ENCODE peak calls at places on chromosomes 5 and 9, in ten cellular contexts. W is WERI-Rb-1, R is endothelial cell, C is AG10803, J is left ventricle myocardium inferior, M is Calu3, A is MM.1S, H is AG04449, G is astrocyte of the spinal cord, Y is AG04450. N is an unnamed sample.

GRCh38 chr5:176742246-176743105 is 67.9 kb upstream of the UNC5A start:
- DNase-seq in W (no peak), R (peak; percentile 2), C (no peak), J (no peak), M (no peak), A (no peak), H (no peak), G (no peak), Y (no peak), N (no peak)

GRCh38 chr5:14728109-14728938 is 63.8 kb downstream of the OTULIN start:
- DNase-seq in W (no peak), R (peak; percentile 40), C (no peak), J (no peak), M (peak; percentile 55), A (no peak), H (no peak), G (no peak), Y (no peak), N (peak; percentile 21)

GRCh38 chr9:82148849-82149544 is 160.4 kb downstream of the SPATA31D1 start:
- DNase-seq in W (no peak), R (no peak), C (peak; percentile 94), J (no peak), M (no peak), A (no peak), H (peak; percentile 80), G (peak; percentile 71), Y (peak; percentile 36), N (no peak)

GRCh38 chr9:123344273-123345096 is 11.5 kb upstream of the CRB2 start:
- DNase-seq in W (no peak), R (no peak), C (no peak), J (no peak), M (no peak), A (no peak), H (no peak), G (no peak), Y (no peak), N (no peak)

GRCh38 chr9:18142964-18143363 is 331.0 kb upstream of the ADAMTSL1 start:
- DNase-seq in W (no peak), R (peak; percentile 17), C (no peak), J (no peak), M (peak; percentile 4), A (no peak), H (no peak), G (no peak), Y (no peak), N (no peak)

GRCh38 chr5:78605611-78606010 is 43.0 kb downstream of the LHFPL2 start:
- DNase-seq in W (no peak), R (no peak), C (no peak), J (no peak), M (no peak), A (no peak), H (no peak), G (no peak), Y (no peak), N (no peak)

GRCh38 chr9:77488439-77489126 is 159.5 kb downstream of the GNA14 start:
- DNase-seq in W (no peak), R (no peak), C (peak; percentile 37), J (no peak), M (no peak), A (peak; percentile 11), H (no peak), G (peak; percentile 44), Y (no peak), N (no peak)

GRCh38 chr5:1270426-1270825 is 24.4 kb downstream of the TERT start:
- DNase-seq in W (no peak), R (no peak), C (no peak), J (no peak), M (no peak), A (no peak), H (no peak), G (no peak), Y (no peak), N (no peak)

GRCh38 chr9:124934290-124934689 is 6.6 kb downstream of the GOLGA1 start:
- DNase-seq in W (no peak), R (no peak), C (peak; percentile 70), J (no peak), M (no peak), A (peak; percentile 24), H (peak; percentile 31), G (peak; percentile 33), Y (peak; percentile 29), N (no peak)

GRCh38 chr9:82924243-82924605 is 138.7 kb downstream of the RASEF start:
- DNase-seq in W (no peak), R (no peak), C (no peak), J (no peak), M (no peak), A (no peak), H (no peak), G (no peak), Y (no peak), N (no peak)

GRCh38 chr5:1767524-1768282 is 31.9 kb downstream of the MRPL36 start:
- DNase-seq in W (no peak), R (no peak), C (no peak), J (no peak), M (no peak), A (no peak), H (no peak), G (no peak), Y (no peak), N (no peak)

GRCh38 chr5:106658150-106658549 is 1012.6 kb downstream of the EFNA5 start:
- DNase-seq in W (no peak), R (no peak), C (no peak), J (no peak), M (no peak), A (no peak), H (no peak), G (no peak), Y (no peak), N (no peak)

GRCh38 chr9:128550226-128550625 is 2.2 kb upstream of the SPTAN1 start:
- DNase-seq in W (no peak), R (no peak), C (no peak), J (no peak), M (no peak), A (no peak), H (no peak), G (no peak), Y (no peak), N (no peak)

GRCh38 chr5:26807231-26808199 is 230.9 kb downstream of the CDH9 start:
- DNase-seq in W (no peak), R (no peak), C (no peak), J (no peak), M (no peak), A (no peak), H (no peak), G (no peak), Y (no peak), N (no peak)
- TF ChIP-seq CTCF in W (no peak), R (no peak), C (no peak), J (no peak), M (no peak), A (no peak), H (no peak), G (no peak), Y (no peak), N (no peak)

GRCh38 chr9:92730897-92731296 is 33.7 kb downstream of the BICD2 start:
- DNase-seq in W (no peak), R (no peak), C (no peak), J (no peak), M (no peak), A (no peak), H (no peak), G (no peak), Y (no peak), N (no peak)

GRCh38 chr9:92726971-92727715 is 37.5 kb downstream of the BICD2 start:
- DNase-seq in W (peak; percentile 92), R (no peak), C (no peak), J (peak; percentile 52), M (no peak), A (no peak), H (no peak), G (peak; percentile 31), Y (no peak), N (peak; percentile 36)

GRCh38 chr9:92727716-92728700 is 36.6 kb downstream of the BICD2 start:
- DNase-seq in W (no peak), R (no peak), C (no peak), J (no peak), M (no peak), A (no peak), H (no peak), G (no peak), Y (no peak), N (no peak)

GRCh38 chr9:92728831-92729734 is 35.5 kb downstream of the BICD2 start:
- DNase-seq in W (peak; percentile 75), R (no peak), C (peak; percentile 42), J (no peak), M (no peak), A (no peak), H (no peak), G (no peak), Y (no peak), N (peak; percentile 30)

GRCh38 chr9:92729735-92730155 is 34.9 kb downstream of the BICD2 start:
- DNase-seq in W (no peak), R (no peak), C (no peak), J (no peak), M (no peak), A (no peak), H (no peak), G (no peak), Y (no peak), N (no peak)
- TF ChIP-seq CTCF in W (no peak), R (no peak), C (no peak), J (no peak), M (no peak), A (no peak), H (no peak), G (no peak), Y (no peak), N (no peak)

GRCh38 chr5:37172957-37173356 is 76.2 kb downstream of the CPLANE1 start:
- DNase-seq in W (no peak), R (no peak), C (no peak), J (no peak), M (no peak), A (no peak), H (no peak), G (no peak), Y (no peak), N (no peak)

GRCh38 chr5:37170856-37171255 is 78.3 kb downstream of the CPLANE1 start:
- DNase-seq in W (no peak), R (no peak), C (no peak), J (no peak), M (no peak), A (no peak), H (no peak), G (no peak), Y (no peak), N (no peak)

GRCh38 chr5:37174928-37175327 is 74.2 kb downstream of the CPLANE1 start:
- DNase-seq in W (no peak), R (no peak), C (no peak), J (no peak), M (no peak), A (no peak), H (no peak), G (no peak), Y (no peak), N (no peak)
- TF ChIP-seq CTCF in W (no peak), R (no peak), C (no peak), J (no peak), M (no peak), A (no peak), H (no peak), G (no peak), Y (no peak), N (no peak)

DNA sequence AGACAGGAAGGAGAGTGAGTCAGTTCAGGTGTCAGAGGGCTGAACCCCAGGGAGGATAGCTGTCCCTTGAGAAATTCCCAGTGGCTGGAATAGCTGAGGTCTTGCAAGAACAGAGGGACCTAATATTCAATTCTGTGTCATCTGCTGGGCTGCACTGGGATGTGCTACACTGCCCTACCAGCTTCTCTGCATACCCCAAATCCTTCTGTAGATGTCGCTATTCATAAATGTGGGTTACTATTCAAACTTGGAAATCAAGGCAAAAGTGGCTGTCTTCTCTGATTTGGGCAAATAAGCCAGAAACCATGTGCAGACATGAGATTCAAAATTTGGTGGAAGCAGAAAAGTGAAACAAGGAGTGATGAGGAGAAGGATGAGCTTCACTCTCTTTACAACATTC is 16.3 kb downstream of the TNFSF8 start:
- DNase-seq in W (no peak), R (no peak), C (no peak), J (no peak), M (no peak), A (no peak), H (no peak), G (no peak), Y (no peak), N (no peak)
- TF ChIP-seq CTCF in W (peak; percentile 34), R (peak; percentile 28), C (peak; percentile 37), J (peak; percentile 23), M (no peak), A (no peak), H (peak; percentile 22), G (peak; percentile 40), Y (peak; percentile 30), N (peak; percentile 15)